ENCODE peak calls at places on chromosomes 11 and 22, in eight cellular contexts. R is cardiac muscle cell, F is fibroblast of lung, E is neural progenitor cell, X is ovary, I is heart right ventricle, O is left ventricle myocardium inferior, V is A549. D is an unnamed sample. For H3K4me1, the result is how much of the 10 kb centered on the place peaks cover.

GRCh38 chr11:36577859-36578258 is 10.1 kb downstream of the RAG1 start:
- DNase-seq in F (no peak), E (no peak), V (no peak), R (no peak), I (no peak), O (no peak), X (no peak), D (no peak)

GRCh38 chr11:57778318-57779037 is 16.9 kb downstream of the CTNND1 start:
- DNase-seq in E (peak), R (peak), F (peak), I (peak), V (peak), O (peak), X (peak), D (no peak)

GRCh38 chr22:38397189-38398097 is 57.6 kb downstream of the KCNJ4 start:
- DNase-seq in F (peak), V (no peak), I (peak), E (peak), O (peak), X (peak), R (peak), D (peak)

GRCh38 chr11:88689548-88690240 is 352.2 kb upstream of the CTSC start:
- DNase-seq in F (no peak), E (no peak), X (no peak), I (no peak), V (no peak), R (no peak), O (no peak), D (no peak)

GRCh38 chr22:41862160-41862529 is 29.2 kb downstream of the SREBF2 start:
- DNase-seq in O (no peak), E (no peak), F (peak), R (no peak), I (no peak), X (peak), V (no peak), D (peak)

GRCh38 chr11:110366234-110366633 is 63.5 kb upstream of the FDX1 start:
- DNase-seq in F (peak), O (peak), X (peak), I (peak), E (no peak), V (no peak), R (peak), D (no peak)

GRCh38 chr11:3134218-3134621 is 30.9 kb downstream of the OSBPL5 start:
- DNase-seq in O (peak), I (peak), V (no peak), R (no peak), F (no peak), E (no peak), X (no peak), D (no peak)

GRCh38 chr22:46042786-46043185 is 65.8 kb upstream of the WNT7B start:
- DNase-seq in X (peak), I (no peak), V (no peak), R (no peak), F (no peak), E (no peak), O (peak), D (no peak)

GRCh38 chr11:123231263-123231662 is 36.2 kb upstream of the CLMP start:
- DNase-seq in F (no peak), I (no peak), O (no peak), E (no peak), V (peak), X (no peak), R (no peak), D (no peak)

GRCh38 chr22:23233084-23233501 is 52.8 kb downstream of the BCR start:
- DNase-seq in X (no peak), I (peak), R (no peak), F (peak), O (peak), V (no peak), E (no peak), D (no peak)

GRCh38 chr11:126424471-126425039 is 69.1 kb downstream of the ST3GAL4 start:
- DNase-seq in F (no peak), I (no peak), O (no peak), V (no peak), R (no peak), X (peak), E (no peak), D (no peak)
- H3K4me1 ChIP-seq in F (under half), I (under half), O (half or more), V (under half), R (under half), X (under half), E (under half), D (under half)

DNA sequence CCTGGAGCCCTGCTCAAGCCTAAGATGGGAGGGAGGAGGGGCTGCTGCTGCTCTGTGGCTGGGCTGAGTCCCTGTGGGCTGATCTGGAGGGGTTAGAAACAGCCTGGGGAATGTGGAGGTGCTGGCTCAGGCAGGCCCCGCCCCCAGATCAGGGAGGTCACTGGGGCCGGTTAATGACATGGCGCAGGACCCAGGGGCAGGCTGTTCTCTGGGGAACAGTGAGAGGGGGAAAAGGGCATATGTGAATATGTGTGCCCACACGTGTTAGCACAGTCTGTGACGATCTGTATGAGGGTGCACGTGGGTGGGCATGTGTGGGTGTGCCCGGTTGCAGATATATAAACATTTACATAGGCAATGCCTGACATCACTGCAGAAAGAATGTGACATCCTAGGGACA is 143.5 kb downstream of the MIAT start:
- DNase-seq in V (no peak), E (peak), R (peak), F (peak), O (no peak), I (no peak), X (no peak), D (no peak)
- H3K4me3 ChIP-seq in V (no peak), E (no peak), R (no peak), F (no peak), O (no peak), I (no peak), X (no peak), D (no peak)

GRCh38 chr11:45156731-45157130 is 10.3 kb downstream of the PRDM11 start:
- DNase-seq in X (no peak), F (no peak), I (no peak), R (no peak), O (no peak), V (no peak), E (no peak), D (no peak)
- H3K4me1 ChIP-seq in X (under half), F (under half), I (under half), R (under half), O (half or more), V (under half), E (under half), D (under half)

DNA sequence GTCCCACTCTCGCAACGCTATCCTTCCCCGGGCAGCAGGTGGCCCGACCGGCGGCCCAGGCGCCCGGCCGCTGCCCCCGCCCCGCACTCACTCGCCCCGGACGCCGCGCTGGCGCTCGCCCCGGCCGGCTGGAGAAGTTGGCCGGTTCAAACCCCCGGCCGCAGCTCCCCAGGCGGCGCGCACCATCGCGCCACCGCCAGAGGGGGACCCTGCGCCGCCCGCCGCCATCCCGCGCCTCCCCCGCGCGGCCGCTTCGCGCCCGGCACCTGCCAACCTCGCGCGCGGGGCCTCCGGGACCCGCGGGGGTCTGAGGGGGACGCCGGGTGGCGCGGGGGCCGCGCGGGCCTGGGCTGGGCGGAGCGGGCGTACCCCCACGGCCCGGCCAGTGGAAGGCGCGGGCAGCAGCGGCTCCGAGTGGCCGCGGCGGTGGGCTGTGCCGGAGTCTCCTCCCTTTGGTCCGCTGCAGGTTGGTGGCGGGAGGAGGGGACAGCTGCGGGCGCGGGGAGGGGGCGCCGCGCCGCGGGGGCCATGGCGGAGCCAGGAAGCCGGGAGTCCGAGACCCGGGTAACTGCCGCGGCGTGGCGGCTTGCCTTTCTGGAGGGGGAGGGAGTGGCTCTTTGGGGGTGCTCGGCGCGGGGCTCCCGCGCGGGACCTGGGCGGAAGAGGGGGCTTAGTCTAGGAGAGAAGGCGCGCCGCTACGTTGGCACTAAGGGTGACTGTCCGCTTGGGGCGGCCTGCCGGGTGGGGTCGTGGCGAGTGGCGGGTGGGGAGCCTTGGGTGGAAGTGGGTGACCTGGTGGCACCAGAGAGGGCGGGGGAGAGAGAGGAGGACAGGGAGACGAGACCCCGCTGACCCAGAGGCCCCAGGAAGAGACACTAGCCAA is at the start of the genes MPST and TST:
- DNase-seq in X (peak), V (no peak), I (peak), E (peak), F (peak), O (peak), R (peak), D (peak)
- H3K4me3 ChIP-seq in X (peak), V (peak), I (peak), E (peak), F (peak), O (peak), R (peak), D (peak)

GRCh38 chr11:75334976-75335375 is 16.5 kb downstream of the ARRB1 start:
- DNase-seq in F (no peak), R (no peak), O (no peak), X (no peak), I (no peak), V (no peak), E (peak), D (no peak)
- H3K4me1 ChIP-seq in F (under half), R (under half), O (half or more), X (under half), I (under half), V (under half), E (under half), D (under half)

GRCh38 chr11:83725718-83726117 is 439.6 kb upstream of the CCDC90B start:
- DNase-seq in E (no peak), X (no peak), F (no peak), O (no peak), I (no peak), V (no peak), R (no peak), D (peak)
- H3K4me3 ChIP-seq in E (no peak), X (no peak), F (no peak), O (no peak), I (no peak), V (no peak), R (no peak), D (peak)

DNA sequence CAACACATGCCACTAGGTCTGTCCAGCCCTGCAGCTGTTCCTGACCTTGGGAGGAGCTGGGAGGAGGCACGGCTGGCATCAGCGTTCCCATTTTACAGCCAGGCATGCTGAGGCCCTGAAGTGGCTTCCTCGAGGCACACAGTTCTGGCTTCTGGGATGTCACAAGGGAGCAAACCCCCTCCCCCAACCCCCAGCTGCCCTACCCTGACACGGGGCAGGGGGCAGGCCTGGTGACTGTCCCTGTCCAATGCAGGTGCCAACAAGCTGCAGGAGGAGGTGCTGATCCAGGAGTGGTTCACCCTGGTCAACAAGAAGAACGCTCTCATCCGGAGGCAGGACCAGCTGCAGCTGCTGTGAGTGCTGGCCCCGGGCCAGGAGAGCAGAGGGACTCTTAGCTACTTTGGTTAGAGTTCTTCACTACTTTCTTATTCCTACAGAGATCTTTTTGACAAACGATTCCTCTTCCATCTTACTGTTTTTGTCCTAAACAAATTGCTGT is 5.3 kb downstream of the KCNK7 start:
- DNase-seq in F (peak), X (peak), O (peak), R (no peak), V (no peak), E (no peak), I (peak), D (no peak)
- H3K4me1 ChIP-seq in F (under half), X (under half), O (half or more), R (under half), V (under half), E (under half), I (half or more), D (under half)

DNA sequence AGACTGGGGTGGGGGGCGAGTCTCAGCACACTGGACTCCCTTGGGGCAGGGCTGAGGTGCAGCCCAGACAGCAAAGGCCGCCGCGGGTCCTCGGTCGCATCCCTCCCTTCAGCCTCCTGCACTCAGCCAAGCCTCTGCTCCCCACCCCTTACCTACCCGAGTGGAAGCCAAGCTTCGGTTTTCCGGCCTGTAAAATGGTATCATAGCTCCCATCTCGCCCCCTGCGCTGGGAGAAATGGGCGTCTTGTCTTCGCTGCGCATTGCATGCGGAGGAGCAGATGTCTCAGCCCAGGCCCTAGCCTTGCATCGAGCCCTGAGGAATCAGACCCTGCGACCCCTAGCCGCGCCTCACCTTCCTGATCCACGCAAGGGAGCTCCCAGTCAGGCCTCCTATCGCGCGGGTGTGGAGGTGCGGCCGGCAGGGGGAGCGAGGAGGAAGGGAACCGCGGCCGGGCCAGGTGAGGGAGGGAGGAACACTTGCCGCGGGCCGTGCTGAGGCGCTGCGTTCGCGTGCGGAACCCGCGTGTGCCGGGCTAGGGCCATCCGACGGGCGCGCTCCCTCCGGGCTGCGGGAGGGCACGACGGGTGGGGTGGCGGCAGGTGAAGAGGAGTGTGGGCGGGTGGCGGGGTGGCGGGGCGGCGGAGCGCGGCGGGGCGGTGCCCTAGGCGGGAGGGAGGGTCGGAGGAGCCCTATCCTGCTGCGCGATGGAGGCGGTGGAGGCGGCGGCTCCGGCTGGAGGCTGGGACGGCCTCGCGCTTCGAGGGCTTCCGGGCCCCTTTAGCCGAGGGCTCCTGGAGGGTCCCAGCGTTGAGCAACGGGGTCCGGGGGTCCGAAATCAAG is 4.1 kb upstream of the TBX1 start:
- DNase-seq in R (peak), V (peak), E (peak), X (no peak), F (no peak), O (no peak), I (peak), D (peak)
- H3K4me3 ChIP-seq in R (no peak), V (peak), E (peak), X (no peak), F (no peak), O (peak), I (no peak), D (no peak)

D was measured in Karpas-422.